ENCODE peak calls at places on chromosomes 16 and 17, in six cellular contexts. B, W, P, I, K and E are unnamed samples. For H3K4me1 and H3K27me3, the result is how much of the 10 kb centered on the place peaks cover.

GRCh38 chr17:42275527-42276358 is 448 bp downstream of the STAT5B start:
- DNase-seq in I (peak), B (no peak), P (no peak), W (peak), K (peak), E (no peak)

GRCh38 chr16:54407596-54407995 is 121.0 kb upstream of the IRX3 start:
- DNase-seq in P (no peak), K (no peak), W (no peak), B (no peak), I (no peak), E (no peak)

GRCh38 chr16:23595246-23595950 is 718 bp downstream of the NDUFAB1 start:
- DNase-seq in K (no peak), P (no peak), W (peak), I (no peak), B (no peak), E (no peak)

GRCh38 chr17:45363498-45363897 is 46.7 kb upstream of the MAP3K14 start:
- DNase-seq in B (no peak), I (no peak), K (no peak), W (no peak), P (no peak), E (no peak)

GRCh38 chr17:59815965-59816364 is 76.8 kb downstream of the TUBD1 start:
- DNase-seq in B (no peak), W (no peak), I (no peak), K (no peak), P (no peak), E (no peak)

GRCh38 chr17:3919123-3919624 is 2.9 kb upstream of the P2RX1 start:
- DNase-seq in B (peak), K (no peak), P (no peak), W (peak), I (no peak), E (no peak)

GRCh38 chr16:48613061-48613957 is 3.3 kb upstream of the N4BP1 start:
- DNase-seq in I (no peak), W (peak), P (no peak), B (no peak), K (peak), E (no peak)

GRCh38 chr17:65293584-65294183 is 156.5 kb downstream of the RGS9 start:
- DNase-seq in I (no peak), K (no peak), P (no peak), B (no peak), W (peak), E (no peak)

GRCh38 chr16:10949424-10949970 is 5.1 kb downstream of the CLEC16A start:
- DNase-seq in K (no peak), I (peak), W (no peak), B (no peak), P (peak), E (no peak)

GRCh38 chr16:75764154-75764768 is 38.0 kb upstream of the CPHXL start:
- DNase-seq in W (peak), I (peak), P (peak), B (no peak), K (peak), E (peak)

GRCh38 chr17:41773190-41773588 is 13.3 kb downstream of the JUP start:
- DNase-seq in K (no peak), W (peak), P (peak), I (peak), B (peak), E (peak)

GRCh38 chr17:71572343-71572742 is 548.5 kb upstream of the SOX9 start:
- DNase-seq in P (no peak), I (no peak), W (no peak), B (no peak), K (no peak), E (no peak)

GRCh38 chr17:56824503-56824902 is 9.2 kb downstream of the C17orf67 start:
- DNase-seq in B (no peak), P (no peak), K (no peak), W (no peak), I (no peak), E (no peak)

GRCh38 chr17:61647044-61647443 is 56.0 kb upstream of the NACA2 start:
- DNase-seq in P (no peak), W (no peak), B (no peak), I (no peak), K (no peak), E (no peak)

GRCh38 chr16:28136751-28137434 is 73.4 kb upstream of the GSG1L start:
- DNase-seq in W (no peak), B (no peak), K (peak), I (peak), P (no peak), E (no peak)

GRCh38 chr17:4220655-4221054 is 43.1 kb downstream of the ANKFY1 start:
- DNase-seq in B (no peak), K (no peak), P (no peak), W (no peak), I (no peak), E (no peak)

GRCh38 chr17:68460715-68461114 is 3.4 kb upstream of the WIPI1 start:
- DNase-seq in I (no peak), B (no peak), K (peak), P (no peak), W (no peak), E (no peak)

GRCh38 chr16:86931410-86931941 is 353.1 kb downstream of the FOXL1 start:
- DNase-seq in K (no peak), I (no peak), P (no peak), W (no peak), B (peak), E (no peak)

GRCh38 chr17:29409963-29410362 is 19.8 kb downstream of the TAOK1 start:
- DNase-seq in K (no peak), I (no peak), W (no peak), B (no peak), P (no peak), E (no peak)

GRCh38 chr17:41324180-41325075 is 8.9 kb upstream of the KRTAP17-1 start:
- DNase-seq in P (no peak), I (peak), B (no peak), K (no peak), W (no peak), E (no peak)

GRCh38 chr16:72203401-72203800 is 31.4 kb upstream of the PMFBP1 start:
- DNase-seq in P (no peak), K (no peak), I (no peak), B (no peak), W (no peak), E (no peak)

GRCh38 chr17:53749178-53749577 is 73.5 kb upstream of the KIF2B start:
- DNase-seq in W (no peak), I (peak), B (no peak), K (no peak), P (peak), E (peak)

GRCh38 chr17:8436169-8436932 is 667 bp downstream of the NDEL1 start:
- DNase-seq in P (peak), I (peak), B (peak), K (peak), W (peak), E (peak)

GRCh38 chr16:1715220-1715619 is 9.2 kb downstream of the MAPK8IP3 start:
- DNase-seq in B (no peak), K (no peak), P (no peak), I (no peak), W (no peak), E (no peak)
- H3K4me1 ChIP-seq in B (under half), K (under half), P (under half), I (under half), W (under half), E (under half)

GRCh38 chr17:17855976-17856375 is 19.2 kb upstream of the SREBF1 start:
- DNase-seq in P (no peak), B (no peak), I (no peak), K (no peak), W (no peak), E (no peak)

GRCh38 chr17:17855334-17855725 is 18.5 kb upstream of the SREBF1 start:
- DNase-seq in B (no peak), W (no peak), I (no peak), P (no peak), K (no peak), E (no peak)

GRCh38 chr17:17857496-17857895 is 20.7 kb upstream of the SREBF1 start:
- DNase-seq in K (no peak), W (no peak), I (no peak), B (no peak), P (no peak), E (no peak)

GRCh38 chr17:17853811-17854527 is 17.2 kb upstream of the SREBF1 start:
- DNase-seq in K (no peak), I (no peak), B (no peak), P (no peak), W (no peak), E (no peak)

DNA sequence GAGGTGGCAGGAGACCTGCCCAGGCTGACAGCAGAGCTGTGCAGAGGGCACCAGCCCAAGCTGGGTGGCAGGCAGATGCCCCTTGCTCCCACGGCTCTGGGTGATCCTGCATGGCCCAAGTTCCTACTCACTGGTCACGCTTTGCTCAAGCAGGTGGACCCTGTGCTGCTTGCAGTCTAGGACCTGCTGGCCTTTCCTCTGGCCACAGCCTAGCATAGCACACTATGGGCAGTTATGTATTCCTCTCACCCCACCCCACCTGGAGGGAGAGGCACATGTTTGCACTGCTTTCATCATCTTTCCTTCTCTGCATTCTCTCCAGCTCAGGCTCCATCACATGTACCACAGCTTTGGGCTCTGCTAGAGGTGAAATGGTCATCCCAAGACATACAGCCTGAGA is 19.6 kb upstream of the SREBF1 start:
- DNase-seq in B (no peak), K (no peak), P (no peak), I (no peak), W (no peak), E (no peak)
- H3K27me3 ChIP-seq in B (under half), K (under half), P (under half), I (under half), W (under half), E (under half)

GRCh38 chr17:2172447-2172938 is 117.6 kb downstream of the HIC1 start:
- DNase-seq in B (peak), W (no peak), P (peak), K (no peak), I (peak), E (no peak)
- H3K4me1 ChIP-seq in B (half or more), W (under half), P (under half), K (under half), I (under half), E (under half)

GRCh38 chr17:80482058-80482318 is 5.6 kb upstream of the NPTX1 start:
- DNase-seq in K (no peak), B (no peak), W (no peak), I (no peak), P (no peak), E (no peak)
- H3K27me3 ChIP-seq in K (under half), B (half or more), W (under half), I (half or more), P (under half), E (under half)

DNA sequence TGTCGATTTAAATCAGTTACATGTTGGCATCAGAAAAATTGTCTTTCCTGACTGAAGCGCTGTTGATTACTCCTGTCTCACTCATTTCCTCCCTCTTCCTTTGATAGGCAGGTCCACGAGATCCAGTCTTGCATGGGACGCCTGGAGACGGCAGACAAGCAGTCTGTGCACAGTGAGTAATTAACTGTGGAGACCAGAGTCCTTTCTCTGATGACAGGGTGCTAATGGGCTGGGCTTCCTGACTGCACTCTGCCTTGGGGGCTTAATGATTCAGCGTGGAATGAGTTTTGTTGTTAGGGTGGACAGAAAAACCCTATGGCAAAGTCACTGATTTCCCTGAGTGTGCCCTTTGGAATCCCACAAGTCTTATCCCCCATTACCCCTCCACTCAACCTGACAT is 6.5 kb downstream of the GOSR2 start:
- DNase-seq in W (no peak), I (no peak), P (no peak), B (no peak), K (no peak), E (peak)
- H3K4me1 ChIP-seq in W (under half), I (under half), P (under half), B (under half), K (under half), E (under half)

GRCh38 chr17:48601528-48602430 is 3.0 kb downstream of the HOXB6 start:
- DNase-seq in B (no peak), W (peak), K (no peak), P (no peak), I (no peak), E (no peak)
- H3K27me3 ChIP-seq in B (half or more), W (under half), K (half or more), P (under half), I (half or more), E (half or more)

GRCh38 chr16:19137201-19137601 is 23.4 kb downstream of the ITPRIPL2 start:
- DNase-seq in P (no peak), K (no peak), B (no peak), W (no peak), I (no peak), E (no peak)

GRCh38 chr16:19135896-19136438 is 22.2 kb downstream of the ITPRIPL2 start:
- DNase-seq in I (no peak), B (peak), K (no peak), W (peak), P (no peak), E (no peak)

GRCh38 chr16:19136549-19137196 is 22.9 kb downstream of the ITPRIPL2 start:
- DNase-seq in P (no peak), I (no peak), W (peak), B (no peak), K (no peak), E (no peak)

GRCh38 chr16:19133600-19133999 is 19.8 kb downstream of the ITPRIPL2 start:
- DNase-seq in P (no peak), I (no peak), B (no peak), W (no peak), K (no peak), E (no peak)

DNA sequence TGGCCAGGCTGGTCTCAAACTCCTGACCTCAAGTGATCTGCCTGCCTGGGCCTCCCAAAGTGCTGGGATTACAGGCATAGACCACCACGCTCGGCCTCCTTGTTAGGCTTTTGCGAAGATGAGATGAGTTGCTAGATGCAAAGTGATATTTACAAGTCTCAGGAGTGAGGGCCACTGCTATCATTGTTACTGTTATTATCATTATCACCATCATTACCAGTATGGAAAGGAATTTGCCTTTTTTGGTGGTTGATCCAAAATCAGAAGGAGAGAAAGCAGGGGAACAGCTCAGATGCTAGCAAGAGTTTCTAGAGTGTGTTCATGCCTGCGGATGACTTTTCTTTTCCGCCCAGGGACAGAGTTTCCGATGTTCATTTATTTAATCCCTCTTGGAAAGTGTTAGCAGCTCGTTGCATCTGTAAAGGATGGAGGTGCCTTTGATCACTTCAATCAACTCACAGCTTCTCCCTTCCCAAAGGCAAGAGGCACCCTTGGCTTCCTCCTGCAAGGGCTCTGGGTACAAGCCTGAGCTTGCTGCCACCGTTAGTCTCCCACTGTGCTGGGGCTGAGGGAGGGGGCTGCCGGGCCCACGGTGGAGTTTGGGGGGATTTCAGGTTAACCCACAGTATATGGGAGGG is 21.6 kb downstream of the ITPRIPL2 start:
- DNase-seq in K (no peak), I (no peak), B (no peak), W (no peak), P (no peak), E (no peak)
- H3K4me1 ChIP-seq in K (under half), I (under half), B (half or more), W (under half), P (under half), E (under half)